ENCODE peak calls at places on chromosomes 2 and 18, in six cellular contexts. G is A549, N is endothelial cell of umbilical vein, K is GM12878, O is K562, J is HepG2. D is an unnamed sample.
A peak's percentile ranks its signal among the peaks of the same experiment; 100 is the strongest.

GRCh38 chr2:191453756-191454155 is 208.6 kb downstream of the MYO1B start:
- DNase-seq in O (no peak), N (no peak), G (no peak), K (no peak), J (no peak), D (no peak)

GRCh38 chr2:210956101-210956500 is 399.7 kb downstream of the CPS1 start:
- DNase-seq in J (no peak), N (no peak), K (no peak), O (no peak), G (no peak), D (no peak)

GRCh38 chr2:186726938-186727337 is 33.1 kb downstream of the FAM171B start:
- DNase-seq in G (no peak), N (no peak), J (no peak), O (no peak), K (no peak), D (no peak)

GRCh38 chr2:182618672-182619079 is 97.4 kb upstream of the DNAJC10 start:
- DNase-seq in J (peak; percentile 12), N (no peak), K (no peak), G (no peak), O (no peak), D (no peak)

GRCh38 chr2:201182650-201183372 is at the start of gene CASP10:
- DNase-seq in J (peak; percentile 94), G (peak; percentile 84), O (peak; percentile 88), N (peak; percentile 95), K (peak; percentile 77), D (peak; percentile 87)

GRCh38 chr2:203928849-203929248 is 7.7 kb upstream of the ICOS start:
- DNase-seq in O (no peak), K (no peak), J (no peak), G (no peak), N (peak; percentile 34), D (no peak)

GRCh38 chr2:7517122-7517487 is 599.9 kb downstream of the RNF144A start:
- DNase-seq in J (no peak), G (no peak), O (no peak), K (no peak), N (no peak), D (no peak)

GRCh38 chr18:389658-390357 is 110.7 kb downstream of the COLEC12 start:
- DNase-seq in K (peak; percentile 11), J (no peak), N (no peak), G (no peak), O (no peak), D (peak; percentile 12)

GRCh38 chr2:40400336-40400953 is 51.4 kb downstream of the SLC8A1 start:
- DNase-seq in J (no peak), K (no peak), N (peak; percentile 44), O (no peak), G (no peak), D (no peak)

GRCh38 chr2:96164459-96165184 is 19.4 kb upstream of the DUSP2 start:
- DNase-seq in O (no peak), G (no peak), K (peak; percentile 96), N (no peak), J (no peak), D (no peak)

GRCh38 chr18:5890261-5890605 is 5.1 kb downstream of the TMEM200C start:
- DNase-seq in N (no peak), K (no peak), O (no peak), J (peak; percentile 5), G (no peak), D (no peak)

GRCh38 chr2:176137883-176138282 is 8.4 kb downstream of the HOXD8 start:
- DNase-seq in J (peak; percentile 33), N (peak; percentile 64), K (no peak), G (no peak), O (no peak), D (no peak)

GRCh38 chr2:53452957-53453748 is 314.5 kb upstream of the CHAC2 start:
- DNase-seq in O (no peak), J (no peak), G (no peak), K (no peak), N (no peak), D (no peak)

GRCh38 chr18:40485318-40485717 is 1469.7 kb upstream of the PIK3C3 start:
- DNase-seq in G (no peak), N (no peak), J (no peak), K (no peak), O (no peak), D (no peak)

GRCh38 chr2:112056626-112056987 is 1.5 kb downstream of the TMEM87B start:
- DNase-seq in J (no peak), O (no peak), G (no peak), N (no peak), K (no peak), D (no peak)

GRCh38 chr2:241724259-241724974 is 10.0 kb upstream of the D2HGDH start:
- DNase-seq in N (no peak), O (no peak), J (no peak), G (no peak), K (no peak), D (peak; percentile 35)

GRCh38 chr2:128319773-128320608 is 1.3 kb upstream of the HS6ST1 start:
- DNase-seq in N (no peak), O (no peak), G (no peak), J (no peak), K (no peak), D (peak; percentile 47)

DNA sequence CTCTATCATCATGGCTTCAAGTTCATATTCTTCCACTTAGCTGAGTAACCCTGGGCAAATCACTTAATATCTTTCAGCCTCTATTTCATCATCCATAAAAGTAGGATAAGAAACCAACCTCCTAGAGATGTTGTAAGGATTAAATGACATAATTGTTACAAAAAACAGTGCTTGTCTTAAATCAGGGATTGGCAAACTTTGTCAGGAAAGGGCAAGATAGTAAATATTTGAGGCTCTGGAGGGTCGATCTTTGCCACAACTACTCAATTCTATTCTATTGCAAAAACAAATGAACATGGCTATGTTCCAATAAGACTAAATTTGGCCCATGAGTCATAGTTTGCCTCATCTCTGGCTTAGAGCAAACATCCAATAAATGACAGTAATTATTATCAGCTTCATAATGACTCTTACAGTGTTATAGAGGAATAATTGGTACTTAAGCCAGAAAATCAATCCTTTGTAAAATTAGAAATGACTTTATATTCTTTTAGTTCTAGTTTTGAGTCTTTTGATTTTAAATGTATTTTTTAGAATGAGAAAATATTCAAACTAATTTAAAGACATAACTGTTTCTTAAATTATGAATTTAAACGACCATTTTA is 184.6 kb downstream of the SATB2 start:
- DNase-seq in J (no peak), O (no peak), N (no peak), G (no peak), K (no peak), D (peak; percentile 47)
- TF ChIP-seq MAX in J (no peak), O (no peak), N (no peak), G (no peak), K (no peak), D (no peak)

GRCh38 chr18:70288851-70289328 is at the start of gene SOCS6:
- DNase-seq in G (no peak), O (peak; percentile 54), K (no peak), N (peak; percentile 60), J (no peak), D (peak; percentile 83)
- TF ChIP-seq MYC in G (no peak), O (peak; percentile 25), K (no peak), N (no peak), J (no peak), D (no peak)

GRCh38 chr18:54551590-54551989 is 39.5 kb upstream of the DYNAP start:
- DNase-seq in G (no peak), N (no peak), J (no peak), K (no peak), O (no peak), D (no peak)
- TF ChIP-seq MAX in G (no peak), N (no peak), J (no peak), K (no peak), O (no peak), D (no peak)

GRCh38 chr18:7479756-7480155 is 87.4 kb upstream of the PTPRM start:
- DNase-seq in N (no peak), O (no peak), G (no peak), K (no peak), J (no peak), D (no peak)

GRCh38 chr18:7480853-7481252 is 86.3 kb upstream of the PTPRM start:
- DNase-seq in N (no peak), G (no peak), O (no peak), J (no peak), K (no peak), D (no peak)

GRCh38 chr18:7485616-7486015 is 81.5 kb upstream of the PTPRM start:
- DNase-seq in G (no peak), J (no peak), N (no peak), K (no peak), O (no peak), D (no peak)

GRCh38 chr18:7476386-7476785 is 90.7 kb upstream of the PTPRM start:
- DNase-seq in O (no peak), J (no peak), N (no peak), K (no peak), G (no peak), D (no peak)

DNA sequence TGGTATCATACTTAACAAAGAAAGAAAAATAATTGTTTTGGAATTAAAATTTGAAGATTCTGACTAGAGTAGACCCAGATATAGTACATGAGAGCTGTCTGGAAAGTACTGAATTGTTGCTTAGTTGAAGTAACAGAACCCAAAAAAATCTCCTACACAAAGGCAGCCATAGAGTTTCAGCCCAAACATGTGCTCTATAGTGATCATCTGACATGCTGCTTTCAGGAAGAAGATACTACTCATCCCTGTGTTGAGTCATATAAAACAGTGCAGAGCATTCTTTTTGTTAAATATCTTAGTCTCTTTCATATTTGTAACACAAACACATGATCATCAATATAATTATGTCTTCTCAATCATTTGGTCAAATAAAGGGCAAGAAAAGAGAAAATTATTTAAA is 84.8 kb upstream of the PTPRM start:
- DNase-seq in O (no peak), J (no peak), N (no peak), G (no peak), K (no peak), D (no peak)
- TF ChIP-seq MYC in O (no peak), J (no peak), N (no peak), G (no peak), K (no peak), D (no peak)

DNA sequence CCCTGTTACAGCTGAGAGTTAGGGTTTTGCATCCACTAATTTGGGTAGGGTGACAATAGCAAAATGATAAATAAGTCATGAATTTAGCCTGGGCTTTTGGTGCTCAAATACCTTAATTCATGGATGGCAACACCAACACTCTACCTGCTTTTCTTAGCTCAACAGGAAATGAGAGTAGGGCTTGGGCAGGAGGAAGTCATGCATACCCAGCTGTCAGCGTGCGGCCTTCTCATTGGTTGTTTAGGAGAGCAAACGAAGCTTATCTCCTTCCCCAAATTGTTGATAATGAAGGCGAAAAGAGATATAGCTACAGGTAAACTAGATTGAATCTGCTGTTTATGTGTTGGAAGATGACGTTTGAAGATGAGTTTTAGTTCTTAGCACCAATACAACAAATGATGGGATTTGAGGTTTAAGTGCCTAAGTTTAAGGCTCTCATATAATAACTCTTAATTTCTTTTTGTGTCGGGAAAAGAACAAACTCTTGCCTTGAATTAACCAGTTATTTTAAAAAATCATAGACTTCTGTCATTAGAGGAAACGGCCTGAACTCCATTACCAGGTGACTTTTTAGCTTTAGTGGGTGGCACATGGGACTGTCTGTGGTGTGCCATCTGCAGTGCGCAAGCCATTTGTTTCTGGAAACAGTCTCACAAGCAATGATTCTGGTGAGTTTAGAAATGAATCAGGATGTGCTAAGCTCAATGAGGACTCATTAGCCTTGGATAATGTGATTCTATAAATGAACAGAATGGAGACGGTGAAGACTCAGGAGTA is 19.7 kb downstream of the MAP4K4 start:
- DNase-seq in K (peak; percentile 44), O (no peak), N (no peak), J (no peak), G (no peak), D (no peak)
- TF ChIP-seq MAX in K (no peak), O (no peak), N (no peak), J (no peak), G (no peak), D (no peak)